ENCODE peak calls at places on chromosomes 11 and 22, in four cellular contexts. One of them, this sample, is unnamed.
A peak's percentile ranks its signal among the peaks of the same experiment; 100 is the strongest.

GRCh38 chr22:39392341-39392948 is 7.1 kb upstream of the TAB1 start:
- DNase-seq in neuronal stem cell: no peak
- DNase-seq in NCI-H460: no peak
- DNase-seq in nephron progenitor cell: no peak
- DNase-seq in this sample: no peak

GRCh38 chr22:50303848-50304527 is 3.5 kb downstream of the PLXNB2 start:
- DNase-seq in neuronal stem cell: no peak
- DNase-seq in NCI-H460: no peak
- DNase-seq in nephron progenitor cell: peak; percentile 43
- DNase-seq in this sample: no peak

GRCh38 chr11:65903715-65904114 is 3.5 kb upstream of the FOSL1 start:
- DNase-seq in neuronal stem cell: no peak
- DNase-seq in NCI-H460: no peak
- DNase-seq in nephron progenitor cell: no peak
- DNase-seq in this sample: no peak

GRCh38 chr11:30479899-30480298 is 106.3 kb downstream of the MPPED2 start:
- DNase-seq in neuronal stem cell: peak; percentile 75
- DNase-seq in NCI-H460: no peak
- DNase-seq in nephron progenitor cell: no peak
- DNase-seq in this sample: no peak

GRCh38 chr11:65863889-65864757 is 3.9 kb downstream of the MUS81 start:
- DNase-seq in neuronal stem cell: no peak
- DNase-seq in NCI-H460: no peak
- DNase-seq in nephron progenitor cell: no peak
- DNase-seq in this sample: no peak

GRCh38 chr22:17303840-17304779 is 65.2 kb upstream of the CECR2 start:
- DNase-seq in neuronal stem cell: no peak
- DNase-seq in NCI-H460: no peak
- DNase-seq in nephron progenitor cell: no peak
- DNase-seq in this sample: no peak

GRCh38 chr11:120280566-120281160 is 40.7 kb downstream of the POU2F3 start:
- DNase-seq in neuronal stem cell: no peak
- DNase-seq in NCI-H460: no peak
- DNase-seq in nephron progenitor cell: no peak
- DNase-seq in this sample: no peak

GRCh38 chr11:110921742-110922200 is 209.5 kb upstream of the ARHGAP20 start:
- DNase-seq in neuronal stem cell: no peak
- DNase-seq in NCI-H460: no peak
- DNase-seq in nephron progenitor cell: no peak
- DNase-seq in this sample: no peak

GRCh38 chr22:47748887-47749286 is 986.4 kb downstream of the TBC1D22A start:
- DNase-seq in neuronal stem cell: no peak
- DNase-seq in NCI-H460: no peak
- DNase-seq in nephron progenitor cell: no peak
- DNase-seq in this sample: no peak

GRCh38 chr11:44178381-44178780 is 82.9 kb downstream of the EXT2 start:
- DNase-seq in neuronal stem cell: no peak
- DNase-seq in NCI-H460: no peak
- DNase-seq in nephron progenitor cell: no peak
- DNase-seq in this sample: no peak

GRCh38 chr11:76700177-76701100 is 29.9 kb upstream of the LRRC32 start:
- DNase-seq in neuronal stem cell: no peak
- DNase-seq in NCI-H460: no peak
- DNase-seq in nephron progenitor cell: peak; percentile 35
- DNase-seq in this sample: no peak

GRCh38 chr22:44901301-44901700 is 108.5 kb downstream of the PHF21B start:
- DNase-seq in neuronal stem cell: no peak
- DNase-seq in NCI-H460: no peak
- DNase-seq in nephron progenitor cell: no peak
- DNase-seq in this sample: no peak

GRCh38 chr11:78350101-78350645 is 67.4 kb downstream of the GAB2 start:
- DNase-seq in neuronal stem cell: no peak
- DNase-seq in NCI-H460: no peak
- DNase-seq in nephron progenitor cell: no peak
- DNase-seq in this sample: no peak

GRCh38 chr11:46315783-46316563 is 31.3 kb upstream of the DGKZ start:
- DNase-seq in neuronal stem cell: no peak
- DNase-seq in NCI-H460: no peak
- DNase-seq in nephron progenitor cell: no peak
- DNase-seq in this sample: no peak

GRCh38 chr11:129888451-129888850 is 6.9 kb downstream of the NFRKB start:
- DNase-seq in neuronal stem cell: no peak
- DNase-seq in NCI-H460: no peak
- DNase-seq in nephron progenitor cell: no peak
- DNase-seq in this sample: no peak

GRCh38 chr11:134063991-134064747 is 4.7 kb upstream of the JAM3 start:
- DNase-seq in neuronal stem cell: no peak
- DNase-seq in NCI-H460: no peak
- DNase-seq in nephron progenitor cell: no peak
- DNase-seq in this sample: no peak

GRCh38 chr22:46364341-46365165 is 29.0 kb downstream of the TRMU start:
- DNase-seq in neuronal stem cell: no peak
- DNase-seq in NCI-H460: no peak
- DNase-seq in nephron progenitor cell: no peak
- DNase-seq in this sample: peak; percentile 49

GRCh38 chr22:42283288-42284229 is 13.1 kb upstream of the TCF20 start:
- DNase-seq in neuronal stem cell: peak; percentile 71
- DNase-seq in NCI-H460: no peak
- DNase-seq in nephron progenitor cell: peak; percentile 85
- DNase-seq in this sample: peak; percentile 82

GRCh38 chr11:65204646-65205601 is 23.2 kb downstream of the CAPN1 start:
- DNase-seq in neuronal stem cell: peak; percentile 73
- DNase-seq in NCI-H460: peak; percentile 21
- DNase-seq in nephron progenitor cell: peak; percentile 77
- DNase-seq in this sample: peak; percentile 76

GRCh38 chr11:127804775-127805446 is 782.4 kb downstream of the ETS1 start:
- DNase-seq in neuronal stem cell: no peak
- DNase-seq in NCI-H460: no peak
- DNase-seq in nephron progenitor cell: no peak
- DNase-seq in this sample: no peak

GRCh38 chr11:107598225-107599139 is 7.5 kb downstream of the ELMOD1 start:
- DNase-seq in neuronal stem cell: no peak
- DNase-seq in NCI-H460: peak; percentile 19
- DNase-seq in nephron progenitor cell: peak; percentile 29
- DNase-seq in this sample: peak; percentile 33

GRCh38 chr11:18046116-18046777 is at the start of gene TPH1:
- DNase-seq in neuronal stem cell: peak; percentile 26
- DNase-seq in NCI-H460: peak; percentile 1
- DNase-seq in nephron progenitor cell: peak; percentile 71
- DNase-seq in this sample: peak; percentile 65

GRCh38 chr22:48708558-48709245 is 1119.0 kb downstream of the BRD1 start:
- DNase-seq in neuronal stem cell: no peak
- DNase-seq in NCI-H460: no peak
- DNase-seq in nephron progenitor cell: no peak
- DNase-seq in this sample: no peak

GRCh38 chr11:15969701-15970329 is 386.5 kb downstream of the SOX6 start:
- DNase-seq in neuronal stem cell: no peak
- DNase-seq in NCI-H460: peak; percentile 67
- DNase-seq in nephron progenitor cell: no peak
- DNase-seq in this sample: no peak

GRCh38 chr11:95606824-95607223 is 182.8 kb downstream of the FAM76B start:
- DNase-seq in neuronal stem cell: no peak
- DNase-seq in NCI-H460: no peak
- DNase-seq in nephron progenitor cell: no peak
- DNase-seq in this sample: no peak

GRCh38 chr11:2796091-2796490 is 89.5 kb downstream of the CDKN1C start:
- DNase-seq in neuronal stem cell: no peak
- DNase-seq in NCI-H460: no peak
- DNase-seq in nephron progenitor cell: no peak
- DNase-seq in this sample: peak; percentile 4

GRCh38 chr11:34586655-34587281 is 34.1 kb upstream of the EHF start:
- DNase-seq in neuronal stem cell: no peak
- DNase-seq in NCI-H460: no peak
- DNase-seq in nephron progenitor cell: no peak
- DNase-seq in this sample: no peak

GRCh38 chr11:76214968-76215548 is 8.8 kb upstream of the WNT11 start:
- DNase-seq in neuronal stem cell: no peak
- DNase-seq in NCI-H460: no peak
- DNase-seq in nephron progenitor cell: no peak
- DNase-seq in this sample: no peak

GRCh38 chr22:36986242-36986821 is 32.9 kb downstream of the TST start:
- DNase-seq in neuronal stem cell: no peak
- DNase-seq in NCI-H460: no peak
- DNase-seq in nephron progenitor cell: peak; percentile 44
- DNase-seq in this sample: peak; percentile 56

GRCh38 chr22:38305481-38306448 is 11.5 kb downstream of the CSNK1E start:
- DNase-seq in neuronal stem cell: no peak
- DNase-seq in NCI-H460: no peak
- DNase-seq in nephron progenitor cell: peak; percentile 20
- DNase-seq in this sample: no peak

GRCh38 chr22:32517488-32517887 is 42.9 kb downstream of the FBXO7 start:
- DNase-seq in neuronal stem cell: no peak
- DNase-seq in NCI-H460: no peak
- DNase-seq in nephron progenitor cell: no peak
- DNase-seq in this sample: no peak

GRCh38 chr11:87215236-87215635 is 177.5 kb downstream of the TMEM135 start:
- DNase-seq in neuronal stem cell: no peak
- DNase-seq in NCI-H460: no peak
- DNase-seq in nephron progenitor cell: no peak
- DNase-seq in this sample: no peak

GRCh38 chr11:66680966-66681645 is 3.4 kb upstream of the RBM4B start:
- DNase-seq in neuronal stem cell: no peak
- DNase-seq in NCI-H460: no peak
- DNase-seq in nephron progenitor cell: no peak
- DNase-seq in this sample: no peak

GRCh38 chr11:11458523-11458922 is 105.5 kb upstream of the CSNK2A3 start:
- DNase-seq in neuronal stem cell: no peak
- DNase-seq in NCI-H460: no peak
- DNase-seq in nephron progenitor cell: no peak
- DNase-seq in this sample: peak; percentile 40